ENCODE peak calls at places on chromosomes 7 and 10, in ten cellular contexts. S is CD8-positive, alpha-beta memory T cell; N is body of pancreas; L is fibroblast of lung; A is GM23248; V is pancreas; P is aorta; B is HCT116; M is cardiac muscle cell; Z is CD8-positive, alpha-beta T cell. C is an unnamed sample. For H3K36me3, the result is how much of the 10 kb centered on the place peaks cover.

GRCh38 chr7:130140551-130141160 is 64.5 kb downstream of the TMEM209 start:
- DNase-seq in L (no peak), P (no peak), B (no peak), V (peak), A (no peak), S (no peak), N (no peak), M (no peak), Z (no peak), C (no peak)

GRCh38 chr7:24702674-24703235 is 54.5 kb downstream of the GSDME start:
- DNase-seq in B (no peak), L (peak), S (no peak), N (no peak), Z (no peak), P (no peak), V (no peak), M (peak), A (peak), C (no peak)

GRCh38 chr10:62244785-62245595 is 23.7 kb downstream of the RTKN2 start:
- DNase-seq in Z (no peak), B (peak), A (peak), S (peak), L (peak), N (peak), V (no peak), P (no peak), M (peak), C (peak)

GRCh38 chr7:117271566-117271965 is 51.3 kb downstream of the WNT2 start:
- DNase-seq in N (no peak), M (no peak), Z (no peak), L (no peak), S (no peak), V (no peak), A (no peak), B (no peak), P (no peak), C (no peak)

GRCh38 chr10:29804025-29804852 is 169.5 kb upstream of the SVIL start:
- DNase-seq in Z (no peak), P (no peak), L (peak), B (peak), S (no peak), A (peak), V (no peak), M (peak), N (peak), C (no peak)

GRCh38 chr10:110979611-110980010 is 60.2 kb downstream of the SHOC2 start:
- DNase-seq in P (no peak), Z (no peak), L (peak), S (no peak), V (no peak), B (no peak), A (no peak), N (no peak), M (no peak), C (no peak)

GRCh38 chr10:132273304-132273944 is 34.3 kb downstream of the STK32C start:
- DNase-seq in P (no peak), A (no peak), V (no peak), S (no peak), Z (no peak), L (no peak), M (no peak), N (no peak), B (no peak), C (no peak)

GRCh38 chr7:158587425-158588084 is at the start of gene PTPRN2:
- DNase-seq in Z (peak), P (peak), L (peak), M (peak), N (peak), A (peak), V (peak), S (no peak), B (no peak), C (peak)

GRCh38 chr10:85598646-85599045 is 767.9 kb downstream of the GRID1 start:
- DNase-seq in N (no peak), L (no peak), V (no peak), B (no peak), S (no peak), A (no peak), M (no peak), P (no peak), Z (no peak), C (no peak)

GRCh38 chr7:26705567-26705966 is 158.8 kb downstream of the SKAP2 start:
- DNase-seq in N (peak), B (no peak), A (peak), L (peak), V (no peak), P (no peak), S (no peak), Z (no peak), M (peak), C (no peak)

GRCh38 chr10:79104264-79104954 is 35.6 kb downstream of the ZMIZ1 start:
- DNase-seq in P (peak), V (no peak), A (peak), N (peak), L (peak), Z (no peak), S (no peak), B (no peak), M (peak), C (no peak)

GRCh38 chr7:3592438-3593134 is 291.5 kb downstream of the SDK1 start:
- DNase-seq in P (no peak), V (no peak), N (peak), L (no peak), S (no peak), A (no peak), M (no peak), Z (no peak), B (no peak), C (no peak)

GRCh38 chr7:128103498-128104108 is 72.4 kb upstream of the LRRC4 start:
- DNase-seq in P (peak), L (no peak), B (no peak), V (no peak), A (peak), S (no peak), M (peak), Z (no peak), N (peak), C (no peak)

GRCh38 chr10:78640981-78641646 is 427.7 kb upstream of the ZMIZ1 start:
- DNase-seq in A (peak), N (no peak), V (no peak), S (no peak), L (peak), P (no peak), B (no peak), M (peak), Z (no peak), C (no peak)

GRCh38 chr7:1591876-1592275 is 22.0 kb upstream of the PSMG3 start:
- DNase-seq in A (no peak), P (no peak), V (no peak), B (no peak), S (no peak), N (no peak), L (no peak), Z (no peak), M (no peak), C (no peak)

DNA sequence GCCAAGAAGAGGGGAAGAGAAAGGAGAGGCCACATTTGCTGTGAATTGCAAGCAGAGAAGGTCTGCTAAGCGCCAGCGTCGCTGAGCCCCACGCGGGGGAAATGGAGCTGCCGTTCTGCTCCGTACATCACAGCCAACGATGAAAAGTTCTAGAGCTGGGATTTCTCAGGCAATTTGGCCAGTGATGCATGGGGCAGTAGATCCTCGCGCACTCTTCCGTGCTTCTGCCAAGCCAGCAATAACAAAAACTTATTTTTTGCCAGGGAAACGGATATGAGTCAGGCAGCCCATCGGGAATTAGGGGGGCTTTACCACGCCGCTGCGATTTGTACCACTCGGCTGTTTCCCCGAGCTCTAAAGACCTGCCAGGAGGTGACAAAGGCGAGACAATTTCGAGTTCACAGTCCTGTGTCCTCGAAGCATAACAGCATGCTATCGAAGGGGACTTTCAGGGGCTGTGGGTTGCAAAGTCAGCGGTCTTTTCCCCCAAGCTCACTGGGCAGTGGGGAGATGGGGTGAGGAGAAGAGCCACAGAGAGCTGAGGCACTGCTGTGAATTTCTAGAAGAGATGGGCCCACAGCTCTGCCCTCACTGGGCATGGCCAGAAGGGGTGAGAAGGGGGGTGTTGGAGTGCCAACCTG is 30.0 kb upstream of the SLF2 start:
- DNase-seq in B (no peak), P (no peak), M (peak), S (no peak), Z (no peak), V (no peak), L (peak), A (peak), N (no peak), C (no peak)
- H3K27ac ChIP-seq in B (no peak), P (no peak), M (no peak), S (no peak), Z (no peak), V (no peak), L (peak), A (no peak), N (no peak), C (no peak)

GRCh38 chr7:134297489-134297888 is 19.2 kb downstream of the SLC35B4 start:
- DNase-seq in L (no peak), P (no peak), Z (no peak), S (no peak), V (no peak), A (no peak), B (no peak), M (no peak), N (no peak), C (no peak)

GRCh38 chr7:134298902-134299683 is 17.6 kb downstream of the SLC35B4 start:
- DNase-seq in V (no peak), P (no peak), M (peak), B (no peak), A (no peak), S (no peak), N (peak), L (peak), Z (no peak), C (no peak)

GRCh38 chr7:134300988-134301387 is 15.7 kb downstream of the SLC35B4 start:
- DNase-seq in P (no peak), M (no peak), N (no peak), L (no peak), V (no peak), B (no peak), Z (no peak), S (no peak), A (no peak), C (no peak)

GRCh38 chr7:134307320-134307719 is 9.4 kb downstream of the SLC35B4 start:
- DNase-seq in Z (no peak), N (no peak), B (no peak), M (peak), V (no peak), S (no peak), A (peak), L (peak), P (no peak), C (no peak)

DNA sequence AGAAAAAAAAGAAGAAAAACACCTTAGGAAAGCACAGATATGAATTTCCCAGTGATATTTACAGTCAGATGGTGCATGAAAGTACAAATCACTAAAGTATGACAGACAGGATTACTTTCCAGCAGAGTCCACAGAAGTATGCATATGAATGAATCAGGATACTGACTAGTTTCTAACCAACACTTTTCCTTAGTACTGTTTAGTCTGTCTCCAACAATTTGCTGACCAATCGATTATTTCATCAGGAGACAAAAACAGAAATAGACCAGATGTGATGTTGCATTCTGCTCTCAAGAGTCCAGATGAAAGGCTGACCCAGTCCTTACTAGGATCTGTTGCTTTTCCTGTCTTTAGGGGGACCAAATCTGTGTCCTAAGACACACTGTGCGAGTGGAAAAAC is 14.6 kb downstream of the SLC35B4 start:
- DNase-seq in Z (no peak), B (no peak), P (no peak), S (no peak), M (no peak), L (peak), A (peak), N (no peak), V (no peak), C (no peak)
- H3K36me3 ChIP-seq in Z (under half), B (under half), P (under half), S (under half), M (half or more), L (under half), A (under half), N (under half), V (under half), C (under half)

GRCh38 chr7:94620703-94621118 is 35.2 kb downstream of the SGCE start:
- DNase-seq in L (peak), B (peak), P (peak), A (peak), M (peak), N (peak), S (peak), Z (no peak), V (peak), C (peak)
- H3K27ac ChIP-seq in L (no peak), B (peak), P (no peak), A (peak), M (peak), N (no peak), S (no peak), Z (no peak), V (no peak), C (no peak)

GRCh38 chr7:5704534-5704922 is 76.9 kb downstream of the RNF216 start:
- DNase-seq in Z (peak), N (peak), M (peak), P (peak), A (peak), S (peak), B (peak), L (peak), V (no peak), C (peak)

GRCh38 chr7:5703572-5704533 is 77.6 kb downstream of the RNF216 start:
- DNase-seq in V (no peak), A (no peak), L (peak), P (no peak), M (no peak), B (no peak), Z (no peak), N (no peak), S (no peak), C (no peak)

GRCh38 chr7:5702876-5703571 is 78.4 kb downstream of the RNF216 start:
- DNase-seq in B (peak), V (peak), A (peak), S (no peak), Z (no peak), M (no peak), P (no peak), N (peak), L (peak), C (no peak)

GRCh38 chr7:5708271-5708670 is 73.2 kb downstream of the RNF216 start:
- DNase-seq in N (no peak), B (no peak), M (no peak), L (no peak), S (no peak), V (no peak), P (no peak), A (no peak), Z (no peak), C (no peak)

DNA sequence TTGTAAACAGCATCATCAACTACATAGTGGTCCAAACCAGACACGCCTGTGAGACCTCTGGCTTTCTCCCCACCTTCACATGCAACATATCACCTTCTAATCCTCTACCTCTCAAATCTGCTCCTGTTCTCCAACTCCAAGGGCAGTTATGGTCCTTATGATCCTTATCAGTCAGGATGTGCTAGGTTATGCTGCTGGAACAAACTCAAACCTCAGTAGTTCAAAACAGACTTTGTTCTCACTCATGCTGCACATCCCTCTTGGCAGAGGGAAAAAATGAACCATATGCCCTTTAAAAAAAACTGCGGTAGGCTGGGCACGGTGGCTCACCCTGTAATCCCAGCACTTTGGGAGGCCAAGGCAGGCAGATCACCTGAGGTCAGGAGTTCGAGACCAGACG is 76.1 kb downstream of the RNF216 start:
- DNase-seq in A (no peak), N (no peak), V (no peak), Z (no peak), M (no peak), P (no peak), B (no peak), S (no peak), L (no peak), C (no peak)
- H3K36me3 ChIP-seq in A (under half), N (under half), V (under half), Z (under half), M (under half), P (under half), B (under half), S (under half), L (under half), C (under half)

GRCh38 chr7:95549818-95550529 is 46.3 kb downstream of the PDK4 start:
- DNase-seq in P (peak), Z (no peak), N (peak), B (peak), V (peak), M (peak), L (peak), S (no peak), A (peak), C (no peak)

GRCh38 chr7:95547949-95548348 is 48.4 kb downstream of the PDK4 start:
- DNase-seq in V (no peak), A (no peak), N (no peak), Z (no peak), S (no peak), M (no peak), P (no peak), L (no peak), B (no peak), C (no peak)

GRCh38 chr7:95553939-95554338 is 42.4 kb downstream of the PDK4 start:
- DNase-seq in B (no peak), S (no peak), Z (no peak), M (peak), V (no peak), N (no peak), L (no peak), A (no peak), P (no peak), C (no peak)

GRCh38 chr7:95547356-95547755 is 49.0 kb downstream of the PDK4 start:
- DNase-seq in B (no peak), L (no peak), V (no peak), Z (no peak), S (no peak), M (no peak), N (no peak), A (no peak), P (no peak), C (no peak)

DNA sequence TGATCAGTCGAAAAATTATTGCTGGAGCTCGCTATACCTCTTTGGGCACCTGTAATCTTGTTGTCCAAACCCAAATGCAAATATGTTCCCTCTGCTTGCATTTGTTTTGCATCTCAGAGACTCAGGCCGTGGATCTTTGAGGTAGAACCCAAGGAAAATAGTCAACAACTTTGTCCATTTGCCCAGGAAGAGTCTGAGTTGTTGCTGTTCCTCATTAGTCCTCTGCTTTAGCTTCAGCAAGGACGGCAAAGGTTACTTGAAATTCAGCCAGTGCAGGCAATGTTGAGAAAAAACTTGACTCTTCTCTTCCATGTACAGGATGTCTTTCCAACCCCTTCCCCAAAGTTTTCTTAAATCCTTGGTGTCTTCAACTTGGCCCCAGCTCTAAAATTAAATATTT is 45.8 kb downstream of the PDK4 start:
- DNase-seq in A (no peak), P (no peak), N (peak), V (no peak), M (no peak), L (no peak), S (no peak), B (no peak), Z (no peak), C (no peak)
- H3K27ac ChIP-seq in A (no peak), P (peak), N (peak), V (peak), M (no peak), L (no peak), S (no peak), B (no peak), Z (no peak), C (no peak)

GRCh38 chr10:119852277-119852676 is 20.4 kb downstream of the MCMBP start:
- DNase-seq in Z (no peak), B (no peak), V (no peak), P (no peak), N (no peak), S (no peak), M (no peak), A (no peak), L (no peak), C (no peak)

GRCh38 chr10:119853584-119853983 is 19.1 kb downstream of the MCMBP start:
- DNase-seq in A (no peak), S (no peak), Z (no peak), P (no peak), L (no peak), V (no peak), M (no peak), N (no peak), B (no peak), C (no peak)

GRCh38 chr10:119849031-119849789 is 23.4 kb downstream of the MCMBP start:
- DNase-seq in A (peak), M (peak), Z (no peak), P (no peak), N (no peak), S (no peak), V (no peak), L (peak), B (no peak), C (no peak)

GRCh38 chr10:119849944-119850343 is 22.7 kb downstream of the MCMBP start:
- DNase-seq in S (no peak), A (no peak), P (no peak), M (no peak), N (no peak), B (no peak), V (no peak), Z (no peak), L (no peak), C (no peak)

GRCh38 chr10:119852822-119853221 is 19.8 kb downstream of the MCMBP start:
- DNase-seq in B (no peak), L (no peak), A (no peak), V (no peak), P (no peak), Z (no peak), M (no peak), N (peak), S (no peak), C (no peak)
- H3K36me3 ChIP-seq in B (half or more), L (under half), A (under half), V (under half), P (under half), Z (under half), M (half or more), N (under half), S (under half), C (under half)

GRCh38 chr10:17046989-17047388 is 82.6 kb downstream of the CUBN start:
- DNase-seq in S (no peak), B (no peak), L (no peak), A (peak), N (no peak), M (no peak), P (no peak), V (no peak), Z (no peak), C (no peak)

GRCh38 chr10:17038627-17039026 is 91.0 kb downstream of the CUBN start:
- DNase-seq in Z (no peak), M (peak), N (peak), B (no peak), P (no peak), L (no peak), A (peak), S (no peak), V (no peak), C (no peak)

GRCh38 chr10:17043586-17043985 is 86.0 kb downstream of the CUBN start:
- DNase-seq in A (no peak), M (no peak), L (no peak), V (no peak), N (no peak), Z (no peak), P (no peak), B (no peak), S (no peak), C (no peak)

GRCh38 chr10:17041626-17042520 is 87.7 kb downstream of the CUBN start:
- DNase-seq in V (no peak), A (no peak), L (peak), M (no peak), B (no peak), Z (no peak), S (no peak), N (no peak), P (no peak), C (no peak)
- H3K27ac ChIP-seq in V (no peak), A (no peak), L (no peak), M (no peak), B (no peak), Z (no peak), S (no peak), N (no peak), P (no peak), C (no peak)

GRCh38 chr10:71834343-71834674 is 16.7 kb downstream of the PSAP start:
- DNase-seq in Z (no peak), L (no peak), B (no peak), P (peak), S (no peak), V (no peak), A (no peak), M (no peak), N (no peak), C (no peak)
- H3K36me3 ChIP-seq in Z (under half), L (under half), B (under half), P (under half), S (under half), V (under half), A (under half), M (under half), N (under half), C (under half)

C was measured in CD4-positive, alpha-beta memory T cell.